ENCODE peak calls at places on chromosomes 12 and 14, in seven cellular contexts. One of them, this sample, is unnamed.

GRCh38 chr12:48991247-48992050 is 7.7 kb downstream of the DDN start:
- DNase-seq in fibroblast of villous mesenchyme: no peak
- DNase-seq in progenitor cell of endocrine pancreas: no peak
- DNase-seq in fibroblast of lung: no peak
- DNase-seq in nephron progenitor cell: no peak
- DNase-seq in brain microvascular endothelial cell: no peak
- DNase-seq in esophagus squamous epithelium: no peak
- DNase-seq in this sample: no peak

GRCh38 chr12:113424915-113425823 is 3.0 kb downstream of the SDSL start:
- DNase-seq in fibroblast of villous mesenchyme: peak; percentile 60
- DNase-seq in progenitor cell of endocrine pancreas: peak; percentile 54
- DNase-seq in fibroblast of lung: peak; percentile 33
- DNase-seq in nephron progenitor cell: peak; percentile 77
- DNase-seq in brain microvascular endothelial cell: peak; percentile 71
- DNase-seq in esophagus squamous epithelium: no peak
- DNase-seq in this sample: peak; percentile 72

GRCh38 chr12:80966001-80966400 is 28.3 kb upstream of the LIN7A start:
- DNase-seq in fibroblast of villous mesenchyme: no peak
- DNase-seq in progenitor cell of endocrine pancreas: no peak
- DNase-seq in fibroblast of lung: no peak
- DNase-seq in nephron progenitor cell: no peak
- DNase-seq in brain microvascular endothelial cell: no peak
- DNase-seq in esophagus squamous epithelium: no peak
- DNase-seq in this sample: no peak

GRCh38 chr12:62817556-62818271 is 117.2 kb downstream of the PPM1H start:
- DNase-seq in fibroblast of villous mesenchyme: peak; percentile 71
- DNase-seq in progenitor cell of endocrine pancreas: no peak
- DNase-seq in fibroblast of lung: peak; percentile 87
- DNase-seq in nephron progenitor cell: no peak
- DNase-seq in brain microvascular endothelial cell: peak; percentile 87
- DNase-seq in esophagus squamous epithelium: no peak
- DNase-seq in this sample: no peak

GRCh38 chr12:14993537-14994266 is 20.9 kb downstream of the PDE6H start:
- DNase-seq in fibroblast of villous mesenchyme: peak; percentile 36
- DNase-seq in progenitor cell of endocrine pancreas: no peak
- DNase-seq in fibroblast of lung: peak; percentile 73
- DNase-seq in nephron progenitor cell: no peak
- DNase-seq in brain microvascular endothelial cell: peak; percentile 80
- DNase-seq in esophagus squamous epithelium: no peak
- DNase-seq in this sample: no peak

GRCh38 chr12:124448955-124449622 is 118.3 kb downstream of the NCOR2 start:
- DNase-seq in fibroblast of villous mesenchyme: no peak
- DNase-seq in progenitor cell of endocrine pancreas: no peak
- DNase-seq in fibroblast of lung: no peak
- DNase-seq in nephron progenitor cell: no peak
- DNase-seq in brain microvascular endothelial cell: no peak
- DNase-seq in esophagus squamous epithelium: no peak
- DNase-seq in this sample: no peak

GRCh38 chr12:89269184-89269583 is 83.1 kb downstream of the DUSP6 start:
- DNase-seq in fibroblast of villous mesenchyme: no peak
- DNase-seq in progenitor cell of endocrine pancreas: no peak
- DNase-seq in fibroblast of lung: no peak
- DNase-seq in nephron progenitor cell: no peak
- DNase-seq in brain microvascular endothelial cell: no peak
- DNase-seq in esophagus squamous epithelium: no peak
- DNase-seq in this sample: no peak

GRCh38 chr14:95835331-95835730 is 41.3 kb upstream of the TUNAR start:
- DNase-seq in fibroblast of villous mesenchyme: no peak
- DNase-seq in progenitor cell of endocrine pancreas: no peak
- DNase-seq in fibroblast of lung: peak; percentile 41
- DNase-seq in nephron progenitor cell: no peak
- DNase-seq in brain microvascular endothelial cell: no peak
- DNase-seq in esophagus squamous epithelium: no peak
- DNase-seq in this sample: no peak

GRCh38 chr14:85573406-85573805 is 43.5 kb downstream of the FLRT2 start:
- DNase-seq in fibroblast of villous mesenchyme: no peak
- DNase-seq in progenitor cell of endocrine pancreas: no peak
- DNase-seq in fibroblast of lung: peak; percentile 67
- DNase-seq in nephron progenitor cell: no peak
- DNase-seq in brain microvascular endothelial cell: no peak
- DNase-seq in esophagus squamous epithelium: no peak
- DNase-seq in this sample: no peak

GRCh38 chr12:106193404-106194215 is 54.2 kb downstream of the CKAP4 start:
- DNase-seq in fibroblast of villous mesenchyme: no peak
- DNase-seq in progenitor cell of endocrine pancreas: no peak
- DNase-seq in fibroblast of lung: no peak
- DNase-seq in nephron progenitor cell: no peak
- DNase-seq in brain microvascular endothelial cell: no peak
- DNase-seq in esophagus squamous epithelium: no peak
- DNase-seq in this sample: no peak

GRCh38 chr12:65891987-65892481 is 67.8 kb downstream of the HMGA2 start:
- DNase-seq in fibroblast of villous mesenchyme: peak; percentile 96
- DNase-seq in progenitor cell of endocrine pancreas: no peak
- DNase-seq in fibroblast of lung: peak; percentile 100
- DNase-seq in nephron progenitor cell: no peak
- DNase-seq in brain microvascular endothelial cell: peak; percentile 97
- DNase-seq in esophagus squamous epithelium: no peak
- DNase-seq in this sample: no peak

GRCh38 chr14:71592361-71592760 is 339.9 kb upstream of the RGS6 start:
- DNase-seq in fibroblast of villous mesenchyme: no peak
- DNase-seq in progenitor cell of endocrine pancreas: no peak
- DNase-seq in fibroblast of lung: peak; percentile 45
- DNase-seq in nephron progenitor cell: no peak
- DNase-seq in brain microvascular endothelial cell: no peak
- DNase-seq in esophagus squamous epithelium: no peak
- DNase-seq in this sample: no peak

GRCh38 chr12:91276529-91276928 is 93.9 kb upstream of the DCN start:
- DNase-seq in fibroblast of villous mesenchyme: no peak
- DNase-seq in progenitor cell of endocrine pancreas: no peak
- DNase-seq in fibroblast of lung: no peak
- DNase-seq in nephron progenitor cell: no peak
- DNase-seq in brain microvascular endothelial cell: no peak
- DNase-seq in esophagus squamous epithelium: no peak
- DNase-seq in this sample: no peak

GRCh38 chr12:83945871-83946270 is 966.7 kb downstream of the SLC6A15 start:
- DNase-seq in fibroblast of villous mesenchyme: peak; percentile 65
- DNase-seq in progenitor cell of endocrine pancreas: no peak
- DNase-seq in fibroblast of lung: peak; percentile 32
- DNase-seq in nephron progenitor cell: no peak
- DNase-seq in brain microvascular endothelial cell: peak; percentile 49
- DNase-seq in esophagus squamous epithelium: no peak
- DNase-seq in this sample: no peak

DNA sequence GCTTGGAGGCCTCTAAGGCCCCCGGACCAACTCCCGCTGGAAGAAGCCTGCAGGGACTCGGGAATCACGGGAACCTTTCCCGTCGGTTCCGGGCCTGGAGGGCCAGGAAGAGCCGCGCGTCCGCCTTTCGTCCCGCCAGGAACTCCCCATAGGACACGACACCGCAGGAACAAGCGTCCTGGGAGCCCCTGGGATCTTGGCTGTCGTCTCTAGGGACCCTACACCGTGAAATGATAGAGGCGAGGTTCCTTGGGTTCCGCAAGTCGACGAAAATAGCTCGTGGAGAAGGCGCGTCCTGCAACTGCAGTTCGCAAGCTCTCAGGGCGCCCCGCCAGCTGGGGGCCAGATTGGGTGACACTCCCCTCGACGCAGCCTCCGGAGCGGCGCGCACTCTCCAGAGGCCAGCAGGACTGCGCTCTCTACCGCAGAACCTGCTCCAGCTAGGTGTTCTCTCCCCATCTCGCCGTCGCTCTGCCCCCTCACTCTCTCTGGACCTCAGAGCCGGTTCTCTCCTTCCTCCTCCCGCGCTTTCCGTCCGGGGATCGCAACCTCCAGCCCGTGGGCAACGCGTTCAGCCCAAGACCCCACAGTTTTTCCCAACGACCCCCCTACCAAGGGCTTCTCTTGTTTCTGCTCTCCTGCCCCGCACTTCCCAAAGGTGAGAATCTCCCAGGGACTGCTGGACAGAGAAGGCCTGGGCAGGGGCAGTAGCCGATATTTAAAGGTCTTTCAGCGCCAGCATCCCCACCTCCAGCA is 776 bp downstream of the BMP4 start:
- DNase-seq in fibroblast of villous mesenchyme: peak; percentile 40
- DNase-seq in progenitor cell of endocrine pancreas: no peak
- DNase-seq in fibroblast of lung: peak; percentile 50
- DNase-seq in nephron progenitor cell: peak; percentile 59
- DNase-seq in brain microvascular endothelial cell: no peak
- DNase-seq in esophagus squamous epithelium: no peak
- DNase-seq in this sample: no peak
- TF ChIP-seq CTCF in fibroblast of villous mesenchyme: no peak
- TF ChIP-seq CTCF in progenitor cell of endocrine pancreas: no peak
- TF ChIP-seq CTCF in fibroblast of lung: no peak
- TF ChIP-seq CTCF in nephron progenitor cell: no peak
- TF ChIP-seq CTCF in brain microvascular endothelial cell: no peak
- TF ChIP-seq CTCF in esophagus squamous epithelium: no peak
- TF ChIP-seq CTCF in this sample: no peak

GRCh38 chr14:92481386-92481785 is 32.2 kb upstream of the RIN3 start:
- DNase-seq in fibroblast of villous mesenchyme: peak; percentile 73
- DNase-seq in progenitor cell of endocrine pancreas: no peak
- DNase-seq in fibroblast of lung: peak; percentile 62
- DNase-seq in nephron progenitor cell: no peak
- DNase-seq in brain microvascular endothelial cell: peak; percentile 42
- DNase-seq in esophagus squamous epithelium: no peak
- DNase-seq in this sample: no peak
- TF ChIP-seq CTCF in fibroblast of villous mesenchyme: peak; percentile 56
- TF ChIP-seq CTCF in progenitor cell of endocrine pancreas: no peak
- TF ChIP-seq CTCF in fibroblast of lung: peak; percentile 35
- TF ChIP-seq CTCF in nephron progenitor cell: no peak
- TF ChIP-seq CTCF in brain microvascular endothelial cell: peak; percentile 73
- TF ChIP-seq CTCF in esophagus squamous epithelium: no peak
- TF ChIP-seq CTCF in this sample: no peak

GRCh38 chr14:94710731-94711130 is 59.2 kb downstream of the GSC start:
- DNase-seq in fibroblast of villous mesenchyme: no peak
- DNase-seq in progenitor cell of endocrine pancreas: no peak
- DNase-seq in fibroblast of lung: no peak
- DNase-seq in nephron progenitor cell: no peak
- DNase-seq in brain microvascular endothelial cell: no peak
- DNase-seq in esophagus squamous epithelium: no peak
- DNase-seq in this sample: no peak

GRCh38 chr14:94702629-94703028 is 67.3 kb downstream of the GSC start:
- DNase-seq in fibroblast of villous mesenchyme: no peak
- DNase-seq in progenitor cell of endocrine pancreas: no peak
- DNase-seq in fibroblast of lung: no peak
- DNase-seq in nephron progenitor cell: no peak
- DNase-seq in brain microvascular endothelial cell: no peak
- DNase-seq in esophagus squamous epithelium: no peak
- DNase-seq in this sample: no peak

GRCh38 chr14:94701854-94702370 is 68.0 kb downstream of the GSC start:
- DNase-seq in fibroblast of villous mesenchyme: no peak
- DNase-seq in progenitor cell of endocrine pancreas: no peak
- DNase-seq in fibroblast of lung: no peak
- DNase-seq in nephron progenitor cell: no peak
- DNase-seq in brain microvascular endothelial cell: no peak
- DNase-seq in esophagus squamous epithelium: no peak
- DNase-seq in this sample: no peak

GRCh38 chr14:94706132-94706531 is 63.8 kb downstream of the GSC start:
- DNase-seq in fibroblast of villous mesenchyme: no peak
- DNase-seq in progenitor cell of endocrine pancreas: no peak
- DNase-seq in fibroblast of lung: no peak
- DNase-seq in nephron progenitor cell: no peak
- DNase-seq in brain microvascular endothelial cell: no peak
- DNase-seq in esophagus squamous epithelium: no peak
- DNase-seq in this sample: no peak

GRCh38 chr14:94707494-94707893 is 62.4 kb downstream of the GSC start:
- DNase-seq in fibroblast of villous mesenchyme: no peak
- DNase-seq in progenitor cell of endocrine pancreas: no peak
- DNase-seq in fibroblast of lung: no peak
- DNase-seq in nephron progenitor cell: no peak
- DNase-seq in brain microvascular endothelial cell: no peak
- DNase-seq in esophagus squamous epithelium: no peak
- DNase-seq in this sample: no peak
- TF ChIP-seq CTCF in fibroblast of villous mesenchyme: no peak
- TF ChIP-seq CTCF in progenitor cell of endocrine pancreas: peak; percentile 39
- TF ChIP-seq CTCF in fibroblast of lung: no peak
- TF ChIP-seq CTCF in nephron progenitor cell: no peak
- TF ChIP-seq CTCF in brain microvascular endothelial cell: peak; percentile 48
- TF ChIP-seq CTCF in esophagus squamous epithelium: no peak
- TF ChIP-seq CTCF in this sample: no peak

GRCh38 chr12:99706736-99707473 is 59.4 kb downstream of the GARIN6 start:
- DNase-seq in fibroblast of villous mesenchyme: no peak
- DNase-seq in progenitor cell of endocrine pancreas: no peak
- DNase-seq in fibroblast of lung: no peak
- DNase-seq in nephron progenitor cell: no peak
- DNase-seq in brain microvascular endothelial cell: no peak
- DNase-seq in esophagus squamous epithelium: no peak
- DNase-seq in this sample: no peak

GRCh38 chr12:99709116-99709515 is 61.6 kb downstream of the GARIN6 start:
- DNase-seq in fibroblast of villous mesenchyme: no peak
- DNase-seq in progenitor cell of endocrine pancreas: no peak
- DNase-seq in fibroblast of lung: no peak
- DNase-seq in nephron progenitor cell: no peak
- DNase-seq in brain microvascular endothelial cell: no peak
- DNase-seq in esophagus squamous epithelium: no peak
- DNase-seq in this sample: no peak

GRCh38 chr12:99711246-99711645 is 63.7 kb downstream of the GARIN6 start:
- DNase-seq in fibroblast of villous mesenchyme: no peak
- DNase-seq in progenitor cell of endocrine pancreas: no peak
- DNase-seq in fibroblast of lung: no peak
- DNase-seq in nephron progenitor cell: no peak
- DNase-seq in brain microvascular endothelial cell: no peak
- DNase-seq in esophagus squamous epithelium: no peak
- DNase-seq in this sample: no peak

GRCh38 chr12:99709619-99710018 is 62.1 kb downstream of the GARIN6 start:
- DNase-seq in fibroblast of villous mesenchyme: no peak
- DNase-seq in progenitor cell of endocrine pancreas: no peak
- DNase-seq in fibroblast of lung: no peak
- DNase-seq in nephron progenitor cell: no peak
- DNase-seq in brain microvascular endothelial cell: no peak
- DNase-seq in esophagus squamous epithelium: no peak
- DNase-seq in this sample: no peak

GRCh38 chr12:99707883-99708282 is 60.3 kb downstream of the GARIN6 start:
- DNase-seq in fibroblast of villous mesenchyme: no peak
- DNase-seq in progenitor cell of endocrine pancreas: no peak
- DNase-seq in fibroblast of lung: no peak
- DNase-seq in nephron progenitor cell: no peak
- DNase-seq in brain microvascular endothelial cell: no peak
- DNase-seq in esophagus squamous epithelium: no peak
- DNase-seq in this sample: no peak
- TF ChIP-seq CTCF in fibroblast of villous mesenchyme: no peak
- TF ChIP-seq CTCF in progenitor cell of endocrine pancreas: no peak
- TF ChIP-seq CTCF in fibroblast of lung: no peak
- TF ChIP-seq CTCF in nephron progenitor cell: no peak
- TF ChIP-seq CTCF in brain microvascular endothelial cell: no peak
- TF ChIP-seq CTCF in esophagus squamous epithelium: no peak
- TF ChIP-seq CTCF in this sample: no peak